ENCODE peak calls at places on chromosomes 3 and 15, in five cellular contexts. S is cardiac muscle cell; C is fibroblast of pulmonary artery; M is GM23338; X is CD4-positive, alpha-beta T cell. F is an unnamed sample.

GRCh38 chr3:17431004-17431403 is 311.4 kb downstream of the TBC1D5 start:
- DNase-seq in S (peak), C (peak), M (peak), X (no peak), F (no peak)

GRCh38 chr15:66830358-66830757 is 128.3 kb downstream of the SMAD6 start:
- DNase-seq in S (peak), C (peak), M (no peak), X (no peak), F (no peak)

GRCh38 chr15:56948766-56949105 is 30.3 kb downstream of the TCF12 start:
- DNase-seq in S (no peak), C (no peak), M (no peak), X (no peak), F (no peak)

GRCh38 chr15:60704129-60704528 is 225.2 kb upstream of the ICE2 start:
- DNase-seq in S (no peak), C (no peak), M (no peak), X (peak), F (no peak)

GRCh38 chr3:43177092-43177491 is 71.2 kb upstream of the POMGNT2 start:
- DNase-seq in S (no peak), C (no peak), M (no peak), X (no peak), F (no peak)

GRCh38 chr3:36124118-36124796 is 256.0 kb upstream of the STAC start:
- DNase-seq in S (peak), C (peak), M (peak), X (no peak), F (no peak)

GRCh38 chr3:27826448-27826847 is 104.3 kb upstream of the EOMES start:
- DNase-seq in S (no peak), C (no peak), M (no peak), X (no peak), F (no peak)

GRCh38 chr15:54803139-54803808 is 393.5 kb downstream of the RSL24D1 start:
- DNase-seq in S (no peak), C (no peak), M (no peak), X (no peak), F (no peak)

GRCh38 chr3:142896201-142896755 is 7.4 kb upstream of the PCOLCE2 start:
- DNase-seq in S (no peak), C (peak), M (no peak), X (no peak), F (no peak)

GRCh38 chr15:99925661-99926461 is 192.6 kb upstream of the LYSMD4 start:
- DNase-seq in S (peak), C (peak), M (peak), X (peak), F (no peak)

GRCh38 chr15:71443538-71443937 is 328.3 kb downstream of the THSD4 start:
- DNase-seq in S (peak), C (peak), M (peak), X (peak), F (no peak)

GRCh38 chr3:53544357-53544756 is 49.9 kb downstream of the CACNA1D start:
- DNase-seq in S (no peak), C (no peak), M (no peak), X (no peak), F (no peak)

GRCh38 chr3:184129012-184129411 is 6.1 kb upstream of the EIF2B5 start:
- DNase-seq in S (peak), C (peak), M (peak), X (no peak), F (no peak)

GRCh38 chr3:31636063-31636462 is 103.3 kb downstream of the STT3B start:
- DNase-seq in S (no peak), C (no peak), M (no peak), X (no peak), F (no peak)

GRCh38 chr3:123610331-123610730 is 25.5 kb upstream of the HACD2 start:
- DNase-seq in S (no peak), C (no peak), M (no peak), X (no peak), F (no peak)

GRCh38 chr15:75483106-75483505 is 31.6 kb upstream of the SIN3A start:
- DNase-seq in S (no peak), C (no peak), M (no peak), X (no peak), F (no peak)

GRCh38 chr15:88738796-88739195 is 64.4 kb upstream of the ACAN start:
- DNase-seq in S (no peak), C (no peak), M (no peak), X (no peak), F (no peak)

GRCh38 chr3:158918008-158918407 is 116.2 kb downstream of the MFSD1 start:
- DNase-seq in S (peak), C (peak), M (peak), X (no peak), F (no peak)

GRCh38 chr15:54410481-54410880 is 432.2 kb downstream of the UNC13C start:
- DNase-seq in S (no peak), C (no peak), M (no peak), X (no peak), F (no peak)

GRCh38 chr3:56689303-56689702 is 6.2 kb upstream of the TASOR start:
- DNase-seq in S (no peak), C (no peak), M (no peak), X (no peak), F (no peak)

GRCh38 chr3:141796436-141797166 is 33.4 kb downstream of the GRK7 start:
- DNase-seq in S (no peak), C (no peak), M (no peak), X (peak), F (no peak)

GRCh38 chr3:120469440-120470415 is 18.9 kb upstream of the FSTL1 start:
- DNase-seq in S (no peak), C (peak), M (peak), X (no peak), F (no peak)

GRCh38 chr3:133475245-133476010 is 75.6 kb downstream of the BFSP2 start:
- DNase-seq in S (no peak), C (no peak), M (no peak), X (no peak), F (no peak)

GRCh38 chr15:90413411-90414379 is 25.7 kb downstream of the IQGAP1 start:
- DNase-seq in S (no peak), C (peak), M (no peak), X (no peak), F (no peak)

GRCh38 chr15:25501828-25502446 is 63.1 kb upstream of the UBE3A start:
- DNase-seq in S (peak), C (peak), M (peak), X (no peak), F (no peak)

GRCh38 chr3:9917820-9918219 is 922 bp downstream of the IL17RC start:
- DNase-seq in S (no peak), C (no peak), M (no peak), X (no peak), F (no peak)

GRCh38 chr3:72189344-72189743 is 404.4 kb upstream of the PROK2 start:
- DNase-seq in S (no peak), C (no peak), M (no peak), X (no peak), F (no peak)

GRCh38 chr3:61111764-61112163 is 139.5 kb downstream of the FHIT start:
- DNase-seq in S (no peak), C (no peak), M (no peak), X (no peak), F (no peak)

GRCh38 chr3:71171246-71171645 is 412.3 kb downstream of the FOXP1 start:
- DNase-seq in S (no peak), C (no peak), M (no peak), X (no peak), F (no peak)

GRCh38 chr3:63908081-63908736 is 4.0 kb downstream of the SCAANT1 start:
- DNase-seq in S (peak), C (peak), M (peak), X (no peak), F (no peak)

GRCh38 chr15:63480441-63480821 is 24.0 kb upstream of the USP3 start:
- DNase-seq in S (no peak), C (no peak), M (no peak), X (no peak), F (no peak)

GRCh38 chr3:108849075-108849474 is 26.5 kb downstream of the TRAT1 start:
- DNase-seq in S (no peak), C (no peak), M (no peak), X (no peak), F (no peak)
- TF ChIP-seq CTCF in S (no peak), C (no peak), M (no peak), X (no peak), F (no peak)

GRCh38 chr3:14201881-14202684 is 23.5 kb downstream of the LSM3 start:
- DNase-seq in S (peak), C (no peak), M (no peak), X (no peak), F (no peak)

GRCh38 chr3:14202874-14203520 is 24.4 kb downstream of the LSM3 start:
- DNase-seq in S (no peak), C (no peak), M (no peak), X (no peak), F (no peak)

GRCh38 chr3:14200841-14201240 is 22.2 kb downstream of the LSM3 start:
- DNase-seq in S (no peak), C (no peak), M (no peak), X (no peak), F (no peak)

GRCh38 chr3:14200276-14200675 is 21.7 kb downstream of the LSM3 start:
- DNase-seq in S (no peak), C (no peak), M (no peak), X (no peak), F (no peak)

DNA sequence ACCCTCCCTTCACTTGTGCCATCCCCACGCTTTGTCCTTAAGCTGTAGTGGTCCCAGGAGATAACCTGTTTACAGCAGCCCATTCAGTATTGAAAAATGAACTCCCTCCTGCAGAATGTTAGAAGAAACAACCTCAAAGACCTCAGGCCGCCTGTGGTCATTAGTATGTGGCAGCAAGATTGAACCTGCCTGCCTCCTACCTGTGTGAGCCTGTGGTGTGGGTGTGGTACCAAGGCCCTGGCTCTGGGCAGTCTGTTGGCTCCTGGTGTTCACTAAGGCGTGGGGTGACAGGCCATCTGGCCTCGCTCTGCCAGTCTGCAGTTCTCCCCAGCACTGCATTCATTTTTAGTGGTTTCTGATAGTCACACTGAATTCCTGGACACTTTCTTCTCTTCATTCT is 21.0 kb downstream of the LSM3 start:
- DNase-seq in S (no peak), C (no peak), M (no peak), X (no peak), F (no peak)
- TF ChIP-seq CTCF in S (no peak), C (no peak), M (no peak), X (no peak), F (no peak)

DNA sequence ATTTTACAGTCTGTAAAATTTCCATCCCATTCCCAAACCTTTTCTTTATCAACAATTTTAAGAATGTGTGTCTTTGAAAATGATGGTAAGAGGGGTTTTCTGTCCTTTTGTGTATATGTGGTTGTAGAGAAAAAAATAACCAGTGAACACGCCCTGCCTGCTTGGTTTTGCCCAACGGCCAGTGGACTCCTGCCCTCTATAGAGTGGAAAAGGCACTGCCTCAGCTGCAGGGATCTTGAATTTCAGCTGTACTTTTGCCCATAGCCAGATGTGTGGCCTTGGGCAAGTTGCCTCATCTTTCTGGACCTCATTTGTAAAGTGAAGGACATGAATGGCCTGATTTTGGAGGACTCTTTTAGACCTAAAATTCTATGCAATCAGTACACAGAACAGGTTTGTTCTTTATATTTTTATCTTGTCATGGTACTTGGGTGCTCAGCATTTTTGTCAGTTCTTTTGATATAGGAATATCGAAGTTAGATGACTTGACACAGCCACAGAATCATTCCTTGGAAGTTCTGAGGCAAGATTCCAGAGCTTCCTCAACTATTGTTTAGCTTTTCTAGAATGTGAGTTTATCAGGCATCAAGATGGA is 81.0 kb downstream of the CLDN11 start:
- DNase-seq in S (peak), C (peak), M (peak), X (no peak), F (no peak)
- TF ChIP-seq CTCF in S (peak), C (peak), M (peak), X (no peak), F (peak)

GRCh38 chr3:55435446-55435845 is 51.7 kb downstream of the WNT5A start:
- DNase-seq in S (no peak), C (no peak), M (no peak), X (no peak), F (no peak)

GRCh38 chr3:55431041-55431440 is 56.1 kb downstream of the WNT5A start:
- DNase-seq in S (no peak), C (no peak), M (no peak), X (no peak), F (no peak)

GRCh38 chr3:55436644-55437043 is 50.5 kb downstream of the WNT5A start:
- DNase-seq in S (no peak), C (no peak), M (no peak), X (no peak), F (no peak)

GRCh38 chr3:55439657-55440405 is 47.3 kb downstream of the WNT5A start:
- DNase-seq in S (no peak), C (no peak), M (no peak), X (no peak), F (no peak)

GRCh38 chr3:55434789-55435188 is 52.3 kb downstream of the WNT5A start:
- DNase-seq in S (no peak), C (peak), M (peak), X (no peak), F (no peak)
- TF ChIP-seq CTCF in S (peak), C (peak), M (peak), X (no peak), F (peak)

DNA sequence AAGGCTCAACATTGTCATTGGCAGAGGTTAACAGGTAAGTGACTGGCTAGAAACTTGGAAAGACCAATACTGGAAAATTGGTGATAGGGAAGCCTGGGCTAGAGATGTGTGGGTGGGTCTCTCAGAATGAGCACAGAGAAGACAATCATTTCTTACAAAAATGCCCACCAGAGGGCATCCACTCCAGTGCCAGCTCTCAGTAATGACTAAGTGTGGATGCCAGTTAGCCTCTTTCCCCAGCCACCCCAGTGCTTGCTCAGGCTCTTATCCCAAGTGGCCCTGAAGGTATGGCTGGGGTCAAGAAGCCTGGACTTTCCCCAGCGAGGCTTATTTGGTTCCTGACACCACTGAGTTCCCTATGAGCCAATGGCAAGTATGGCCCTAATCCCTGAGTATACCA is 115.9 kb upstream of the ST8SIA2 start:
- DNase-seq in S (peak), C (no peak), M (peak), X (no peak), F (no peak)
- TF ChIP-seq CTCF in S (no peak), C (no peak), M (peak), X (no peak), F (peak)

GRCh38 chr3:104596054-104596453 is 770.7 kb upstream of the ALCAM start:
- DNase-seq in S (no peak), C (no peak), M (no peak), X (no peak), F (no peak)

GRCh38 chr3:104594491-104594890 is 772.2 kb upstream of the ALCAM start:
- DNase-seq in S (no peak), C (no peak), M (no peak), X (no peak), F (no peak)

GRCh38 chr3:104598848-104599501 is 767.7 kb upstream of the ALCAM start:
- DNase-seq in S (no peak), C (no peak), M (no peak), X (no peak), F (no peak)

DNA sequence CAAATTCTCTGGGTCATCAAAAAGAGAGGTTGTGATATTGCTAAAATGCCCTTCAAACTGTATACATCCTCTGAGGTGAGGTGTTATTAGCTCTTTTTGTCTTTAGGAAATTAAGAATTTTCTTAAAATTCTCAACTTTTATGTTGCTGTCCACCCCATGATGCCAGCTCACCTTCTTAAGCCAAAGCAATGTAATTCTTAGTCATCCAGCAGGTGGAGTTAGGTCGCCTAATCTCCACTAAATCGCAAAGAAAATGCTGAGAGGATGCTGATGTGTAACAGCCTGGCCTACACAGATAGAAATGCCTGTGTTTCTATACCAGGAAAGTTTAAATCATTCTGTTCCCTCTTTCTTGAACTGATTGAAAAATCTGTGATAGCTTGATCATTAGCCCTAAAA is 770.2 kb upstream of the ALCAM start:
- DNase-seq in S (peak), C (peak), M (peak), X (no peak), F (no peak)
- TF ChIP-seq CTCF in S (peak), C (peak), M (peak), X (peak), F (peak)

GRCh38 chr3:157353657-157354056 is 83.0 kb upstream of the PTX3 start:
- DNase-seq in S (no peak), C (no peak), M (no peak), X (no peak), F (no peak)

GRCh38 chr3:157351981-157352380 is 84.7 kb upstream of the PTX3 start:
- DNase-seq in S (no peak), C (no peak), M (no peak), X (no peak), F (no peak)

DNA sequence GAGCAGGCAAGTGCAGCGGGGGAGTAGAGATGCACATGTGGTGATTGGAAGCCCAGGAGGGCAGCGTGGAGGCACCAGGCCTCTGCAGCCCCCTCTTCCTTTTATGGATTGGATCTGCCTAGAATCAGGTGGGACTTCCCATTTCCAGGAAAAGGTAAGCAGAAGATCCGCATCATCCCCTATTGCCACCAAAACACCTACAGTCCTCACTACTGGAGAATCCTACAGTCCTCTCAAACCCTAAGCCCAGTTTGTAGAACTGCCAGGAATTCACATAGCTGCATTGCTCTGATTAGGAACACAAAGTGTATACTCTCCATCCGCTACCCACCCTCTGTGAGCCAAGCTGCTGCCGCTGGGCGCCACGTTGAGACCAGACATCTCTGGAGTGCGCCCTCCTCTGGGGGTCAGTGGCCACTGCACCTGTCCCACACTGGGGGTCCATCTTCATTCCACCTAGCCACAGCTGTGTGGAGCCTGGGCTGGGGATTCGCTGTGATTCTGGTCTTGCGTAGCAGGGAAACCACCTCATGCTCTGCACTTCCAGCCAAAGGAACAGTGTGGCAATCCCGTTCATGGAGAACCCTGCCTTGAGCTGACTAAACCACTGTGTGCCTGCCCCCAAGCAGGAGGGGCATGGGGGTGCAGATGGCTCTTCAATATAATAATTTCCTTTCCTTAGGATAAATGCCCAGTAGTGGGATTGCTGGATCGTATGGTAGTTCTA is 88.9 kb upstream of the PTX3 start:
- DNase-seq in S (no peak), C (no peak), M (peak), X (no peak), F (no peak)
- TF ChIP-seq CTCF in S (peak), C (peak), M (peak), X (no peak), F (peak)

DNA sequence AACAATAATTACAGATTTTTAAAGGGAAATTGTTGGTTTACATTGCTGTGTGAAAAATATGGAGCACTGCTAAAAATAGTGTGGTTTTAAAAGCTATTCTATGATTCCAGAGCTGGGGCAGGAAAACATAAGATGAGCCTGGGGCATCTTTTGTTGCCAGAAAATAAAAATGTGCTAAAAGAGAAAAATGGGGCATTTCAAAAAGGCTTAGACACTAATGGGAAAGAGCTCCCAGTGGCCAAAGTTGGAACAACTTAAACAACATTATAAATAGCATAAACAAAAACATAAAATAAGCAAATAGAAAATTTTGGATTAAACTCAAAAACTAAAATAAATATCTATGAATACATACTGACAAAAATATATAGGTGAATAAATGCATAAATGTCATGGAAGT is 478.9 kb downstream of the NLGN1 start:
- DNase-seq in S (no peak), C (no peak), M (peak), X (no peak), F (no peak)
- TF ChIP-seq CTCF in S (peak), C (peak), M (no peak), X (no peak), F (peak)